ENCODE peak calls at places on chromosomes 5 and 9, in ten cellular contexts. One of them, this sample, is unnamed.

GRCh38 chr5:179367491-179367890 is 22.2 kb upstream of the ADAMTS2 start:
- DNase-seq in stimulated activated naive CD8-positive, alpha-beta T cell treated with anti-CD3 and anti-CD28 coated beads, Interleukin-15, Interleukin-2, amounts not matched to agents 100 U/mL and 50 U/mL, for 24 hours: no peak
- DNase-seq in bronchial epithelial cell: no peak
- DNase-seq in cerebellar cortex: no peak
- DNase-seq in GM12865: no peak
- DNase-seq in cardiac fibroblast: no peak
- DNase-seq in activated CD4-positive, alpha-beta T cell treated with anti-CD3 and anti-CD28 coated beads for 24 hours: no peak
- DNase-seq in heart right ventricle: no peak
- DNase-seq in chondrocyte: peak
- DNase-seq in SW480: no peak
- DNase-seq in this sample: no peak

GRCh38 chr5:74934949-74935751 is 69.0 kb upstream of the FAM169A start:
- DNase-seq in bronchial epithelial cell: peak
- DNase-seq in cardiac fibroblast: peak
- DNase-seq in SW480: peak
- DNase-seq in activated CD4-positive, alpha-beta T cell treated with anti-CD3 and anti-CD28 coated beads for 24 hours: no peak
- DNase-seq in chondrocyte: no peak
- DNase-seq in cerebellar cortex: peak
- DNase-seq in GM12865: peak
- DNase-seq in heart right ventricle: no peak
- DNase-seq in stimulated activated naive CD8-positive, alpha-beta T cell treated with anti-CD3 and anti-CD28 coated beads, Interleukin-15, Interleukin-2, amounts not matched to agents 100 U/mL and 50 U/mL, for 24 hours: peak
- DNase-seq in this sample: no peak

GRCh38 chr9:133735415-133735775 is 2.8 kb downstream of the SARDH start:
- DNase-seq in SW480: no peak
- DNase-seq in GM12865: peak
- DNase-seq in activated CD4-positive, alpha-beta T cell treated with anti-CD3 and anti-CD28 coated beads for 24 hours: no peak
- DNase-seq in stimulated activated naive CD8-positive, alpha-beta T cell treated with anti-CD3 and anti-CD28 coated beads, Interleukin-15, Interleukin-2, amounts not matched to agents 100 U/mL and 50 U/mL, for 24 hours: no peak
- DNase-seq in cardiac fibroblast: no peak
- DNase-seq in heart right ventricle: no peak
- DNase-seq in bronchial epithelial cell: no peak
- DNase-seq in cerebellar cortex: no peak
- DNase-seq in chondrocyte: no peak
- DNase-seq in this sample: peak

GRCh38 chr5:168457542-168457941 is 28.7 kb upstream of the RARS1 start:
- DNase-seq in stimulated activated naive CD8-positive, alpha-beta T cell treated with anti-CD3 and anti-CD28 coated beads, Interleukin-15, Interleukin-2, amounts not matched to agents 100 U/mL and 50 U/mL, for 24 hours: no peak
- DNase-seq in bronchial epithelial cell: no peak
- DNase-seq in heart right ventricle: no peak
- DNase-seq in cardiac fibroblast: no peak
- DNase-seq in GM12865: no peak
- DNase-seq in SW480: no peak
- DNase-seq in chondrocyte: no peak
- DNase-seq in activated CD4-positive, alpha-beta T cell treated with anti-CD3 and anti-CD28 coated beads for 24 hours: no peak
- DNase-seq in cerebellar cortex: no peak
- DNase-seq in this sample: no peak

GRCh38 chr5:93611900-93612898 is 29.2 kb downstream of the NR2F1 start:
- DNase-seq in heart right ventricle: no peak
- DNase-seq in cerebellar cortex: peak
- DNase-seq in chondrocyte: no peak
- DNase-seq in GM12865: no peak
- DNase-seq in bronchial epithelial cell: no peak
- DNase-seq in SW480: peak
- DNase-seq in activated CD4-positive, alpha-beta T cell treated with anti-CD3 and anti-CD28 coated beads for 24 hours: no peak
- DNase-seq in cardiac fibroblast: no peak
- DNase-seq in stimulated activated naive CD8-positive, alpha-beta T cell treated with anti-CD3 and anti-CD28 coated beads, Interleukin-15, Interleukin-2, amounts not matched to agents 100 U/mL and 50 U/mL, for 24 hours: peak
- DNase-seq in this sample: peak

GRCh38 chr5:80069918-80070318 is 34.8 kb downstream of the THBS4 start:
- DNase-seq in cerebellar cortex: no peak
- DNase-seq in SW480: no peak
- DNase-seq in bronchial epithelial cell: no peak
- DNase-seq in heart right ventricle: no peak
- DNase-seq in chondrocyte: no peak
- DNase-seq in stimulated activated naive CD8-positive, alpha-beta T cell treated with anti-CD3 and anti-CD28 coated beads, Interleukin-15, Interleukin-2, amounts not matched to agents 100 U/mL and 50 U/mL, for 24 hours: no peak
- DNase-seq in GM12865: no peak
- DNase-seq in activated CD4-positive, alpha-beta T cell treated with anti-CD3 and anti-CD28 coated beads for 24 hours: no peak
- DNase-seq in cardiac fibroblast: no peak
- DNase-seq in this sample: peak

GRCh38 chr5:147359551-147359950 is 124.7 kb downstream of the STK32A start:
- DNase-seq in bronchial epithelial cell: peak
- DNase-seq in activated CD4-positive, alpha-beta T cell treated with anti-CD3 and anti-CD28 coated beads for 24 hours: no peak
- DNase-seq in cerebellar cortex: no peak
- DNase-seq in heart right ventricle: no peak
- DNase-seq in SW480: no peak
- DNase-seq in chondrocyte: no peak
- DNase-seq in stimulated activated naive CD8-positive, alpha-beta T cell treated with anti-CD3 and anti-CD28 coated beads, Interleukin-15, Interleukin-2, amounts not matched to agents 100 U/mL and 50 U/mL, for 24 hours: no peak
- DNase-seq in cardiac fibroblast: no peak
- DNase-seq in GM12865: no peak
- DNase-seq in this sample: no peak

GRCh38 chr5:103902893-103903292 is 340.3 kb upstream of the NUDT12 start:
- DNase-seq in chondrocyte: no peak
- DNase-seq in heart right ventricle: no peak
- DNase-seq in bronchial epithelial cell: no peak
- DNase-seq in stimulated activated naive CD8-positive, alpha-beta T cell treated with anti-CD3 and anti-CD28 coated beads, Interleukin-15, Interleukin-2, amounts not matched to agents 100 U/mL and 50 U/mL, for 24 hours: no peak
- DNase-seq in cardiac fibroblast: no peak
- DNase-seq in GM12865: no peak
- DNase-seq in SW480: no peak
- DNase-seq in activated CD4-positive, alpha-beta T cell treated with anti-CD3 and anti-CD28 coated beads for 24 hours: no peak
- DNase-seq in cerebellar cortex: peak
- DNase-seq in this sample: no peak

GRCh38 chr9:121992571-121993212 is 100.4 kb downstream of the TTLL11 start:
- DNase-seq in stimulated activated naive CD8-positive, alpha-beta T cell treated with anti-CD3 and anti-CD28 coated beads, Interleukin-15, Interleukin-2, amounts not matched to agents 100 U/mL and 50 U/mL, for 24 hours: peak
- DNase-seq in activated CD4-positive, alpha-beta T cell treated with anti-CD3 and anti-CD28 coated beads for 24 hours: no peak
- DNase-seq in bronchial epithelial cell: peak
- DNase-seq in SW480: peak
- DNase-seq in GM12865: peak
- DNase-seq in chondrocyte: no peak
- DNase-seq in heart right ventricle: peak
- DNase-seq in cardiac fibroblast: peak
- DNase-seq in cerebellar cortex: peak
- DNase-seq in this sample: peak

GRCh38 chr5:72465601-72466563 is 41.3 kb downstream of the ZNF366 start:
- DNase-seq in cerebellar cortex: no peak
- DNase-seq in GM12865: peak
- DNase-seq in heart right ventricle: no peak
- DNase-seq in activated CD4-positive, alpha-beta T cell treated with anti-CD3 and anti-CD28 coated beads for 24 hours: no peak
- DNase-seq in cardiac fibroblast: peak
- DNase-seq in bronchial epithelial cell: peak
- DNase-seq in chondrocyte: no peak
- DNase-seq in stimulated activated naive CD8-positive, alpha-beta T cell treated with anti-CD3 and anti-CD28 coated beads, Interleukin-15, Interleukin-2, amounts not matched to agents 100 U/mL and 50 U/mL, for 24 hours: no peak
- DNase-seq in SW480: no peak
- DNase-seq in this sample: no peak

GRCh38 chr9:26770821-26771220 is 121.8 kb downstream of the CAAP1 start:
- DNase-seq in activated CD4-positive, alpha-beta T cell treated with anti-CD3 and anti-CD28 coated beads for 24 hours: no peak
- DNase-seq in GM12865: no peak
- DNase-seq in cerebellar cortex: no peak
- DNase-seq in stimulated activated naive CD8-positive, alpha-beta T cell treated with anti-CD3 and anti-CD28 coated beads, Interleukin-15, Interleukin-2, amounts not matched to agents 100 U/mL and 50 U/mL, for 24 hours: no peak
- DNase-seq in chondrocyte: no peak
- DNase-seq in bronchial epithelial cell: no peak
- DNase-seq in SW480: no peak
- DNase-seq in cardiac fibroblast: no peak
- DNase-seq in heart right ventricle: no peak
- DNase-seq in this sample: no peak

GRCh38 chr9:7192266-7192665 is 434.5 kb downstream of the KDM4C start:
- DNase-seq in SW480: no peak
- DNase-seq in cardiac fibroblast: no peak
- DNase-seq in GM12865: no peak
- DNase-seq in cerebellar cortex: no peak
- DNase-seq in bronchial epithelial cell: no peak
- DNase-seq in stimulated activated naive CD8-positive, alpha-beta T cell treated with anti-CD3 and anti-CD28 coated beads, Interleukin-15, Interleukin-2, amounts not matched to agents 100 U/mL and 50 U/mL, for 24 hours: no peak
- DNase-seq in heart right ventricle: no peak
- DNase-seq in chondrocyte: no peak
- DNase-seq in activated CD4-positive, alpha-beta T cell treated with anti-CD3 and anti-CD28 coated beads for 24 hours: no peak
- DNase-seq in this sample: no peak

GRCh38 chr5:8864053-8864452 is 681.8 kb downstream of the SEMA5A start:
- DNase-seq in heart right ventricle: no peak
- DNase-seq in stimulated activated naive CD8-positive, alpha-beta T cell treated with anti-CD3 and anti-CD28 coated beads, Interleukin-15, Interleukin-2, amounts not matched to agents 100 U/mL and 50 U/mL, for 24 hours: no peak
- DNase-seq in GM12865: peak
- DNase-seq in activated CD4-positive, alpha-beta T cell treated with anti-CD3 and anti-CD28 coated beads for 24 hours: no peak
- DNase-seq in chondrocyte: no peak
- DNase-seq in cerebellar cortex: no peak
- DNase-seq in bronchial epithelial cell: peak
- DNase-seq in SW480: peak
- DNase-seq in cardiac fibroblast: peak
- DNase-seq in this sample: no peak

GRCh38 chr9:133534346-133535284 is at the start of gene ADAMTSL2:
- DNase-seq in cardiac fibroblast: peak
- DNase-seq in heart right ventricle: peak
- DNase-seq in activated CD4-positive, alpha-beta T cell treated with anti-CD3 and anti-CD28 coated beads for 24 hours: peak
- DNase-seq in GM12865: peak
- DNase-seq in SW480: peak
- DNase-seq in chondrocyte: no peak
- DNase-seq in cerebellar cortex: peak
- DNase-seq in stimulated activated naive CD8-positive, alpha-beta T cell treated with anti-CD3 and anti-CD28 coated beads, Interleukin-15, Interleukin-2, amounts not matched to agents 100 U/mL and 50 U/mL, for 24 hours: peak
- DNase-seq in bronchial epithelial cell: no peak
- DNase-seq in this sample: peak

GRCh38 chr5:127333463-127333862 is 42.9 kb downstream of the MEGF10 start:
- DNase-seq in SW480: no peak
- DNase-seq in stimulated activated naive CD8-positive, alpha-beta T cell treated with anti-CD3 and anti-CD28 coated beads, Interleukin-15, Interleukin-2, amounts not matched to agents 100 U/mL and 50 U/mL, for 24 hours: no peak
- DNase-seq in bronchial epithelial cell: no peak
- DNase-seq in cerebellar cortex: no peak
- DNase-seq in chondrocyte: no peak
- DNase-seq in activated CD4-positive, alpha-beta T cell treated with anti-CD3 and anti-CD28 coated beads for 24 hours: no peak
- DNase-seq in heart right ventricle: no peak
- DNase-seq in GM12865: no peak
- DNase-seq in cardiac fibroblast: no peak
- DNase-seq in this sample: no peak

GRCh38 chr5:147911427-147911826 is 5.1 kb upstream of the C5orf46 start:
- DNase-seq in stimulated activated naive CD8-positive, alpha-beta T cell treated with anti-CD3 and anti-CD28 coated beads, Interleukin-15, Interleukin-2, amounts not matched to agents 100 U/mL and 50 U/mL, for 24 hours: no peak
- DNase-seq in heart right ventricle: peak
- DNase-seq in bronchial epithelial cell: no peak
- DNase-seq in cerebellar cortex: peak
- DNase-seq in GM12865: no peak
- DNase-seq in cardiac fibroblast: no peak
- DNase-seq in chondrocyte: no peak
- DNase-seq in activated CD4-positive, alpha-beta T cell treated with anti-CD3 and anti-CD28 coated beads for 24 hours: no peak
- DNase-seq in SW480: no peak
- DNase-seq in this sample: no peak

GRCh38 chr9:16950051-16950450 is 79.6 kb upstream of the BNC2 start:
- DNase-seq in SW480: no peak
- DNase-seq in bronchial epithelial cell: no peak
- DNase-seq in chondrocyte: no peak
- DNase-seq in GM12865: no peak
- DNase-seq in stimulated activated naive CD8-positive, alpha-beta T cell treated with anti-CD3 and anti-CD28 coated beads, Interleukin-15, Interleukin-2, amounts not matched to agents 100 U/mL and 50 U/mL, for 24 hours: no peak
- DNase-seq in cerebellar cortex: no peak
- DNase-seq in heart right ventricle: no peak
- DNase-seq in cardiac fibroblast: no peak
- DNase-seq in activated CD4-positive, alpha-beta T cell treated with anti-CD3 and anti-CD28 coated beads for 24 hours: no peak
- DNase-seq in this sample: no peak